ENCODE peak calls at places on chromosomes 7 and 10, in five cellular contexts. One of them, this sample, is unnamed.

GRCh38 chr10:29590598-29591415 is 44.0 kb downstream of the SVIL start:
- DNase-seq in glomerular endothelial cell: peak; percentile 51
- DNase-seq in right atrium auricular region: no peak
- DNase-seq in choroid plexus epithelial cell: peak; percentile 82
- DNase-seq in 8988T: no peak
- DNase-seq in this sample: no peak

GRCh38 chr7:79806161-79806734 is 328.4 kb upstream of the GNAI1 start:
- DNase-seq in glomerular endothelial cell: no peak
- DNase-seq in right atrium auricular region: no peak
- DNase-seq in choroid plexus epithelial cell: peak; percentile 70
- DNase-seq in 8988T: no peak
- DNase-seq in this sample: no peak

GRCh38 chr10:71562884-71563283 is 156.7 kb downstream of the C10orf105 start:
- DNase-seq in glomerular endothelial cell: no peak
- DNase-seq in right atrium auricular region: no peak
- DNase-seq in choroid plexus epithelial cell: no peak
- DNase-seq in 8988T: no peak
- DNase-seq in this sample: no peak

GRCh38 chr10:53580465-53580864 is 807.9 kb upstream of the MBL2 start:
- DNase-seq in glomerular endothelial cell: no peak
- DNase-seq in right atrium auricular region: no peak
- DNase-seq in choroid plexus epithelial cell: no peak
- DNase-seq in 8988T: no peak
- DNase-seq in this sample: no peak

GRCh38 chr10:7410800-7411670 is at the start of gene SFMBT2:
- DNase-seq in glomerular endothelial cell: no peak
- DNase-seq in right atrium auricular region: no peak
- DNase-seq in choroid plexus epithelial cell: peak; percentile 55
- DNase-seq in 8988T: peak; percentile 69
- DNase-seq in this sample: no peak

GRCh38 chr7:73881352-73882059 is 20.5 kb downstream of the TMEM270 start:
- DNase-seq in glomerular endothelial cell: no peak
- DNase-seq in right atrium auricular region: no peak
- DNase-seq in choroid plexus epithelial cell: no peak
- DNase-seq in 8988T: no peak
- DNase-seq in this sample: no peak

GRCh38 chr10:85826377-85826776 is 540.2 kb downstream of the GRID1 start:
- DNase-seq in glomerular endothelial cell: no peak
- DNase-seq in right atrium auricular region: no peak
- DNase-seq in choroid plexus epithelial cell: no peak
- DNase-seq in 8988T: no peak
- DNase-seq in this sample: no peak

GRCh38 chr10:61157182-61157581 is 213.2 kb upstream of the RHOBTB1 start:
- DNase-seq in glomerular endothelial cell: no peak
- DNase-seq in right atrium auricular region: no peak
- DNase-seq in choroid plexus epithelial cell: peak; percentile 21
- DNase-seq in 8988T: no peak
- DNase-seq in this sample: no peak

GRCh38 chr10:114044251-114045070 is 795 bp downstream of the ADRB1 start:
- DNase-seq in glomerular endothelial cell: no peak
- DNase-seq in right atrium auricular region: no peak
- DNase-seq in choroid plexus epithelial cell: no peak
- DNase-seq in 8988T: peak; percentile 26
- DNase-seq in this sample: peak; percentile 43

GRCh38 chr10:6416892-6417512 is 163.1 kb downstream of the PRKCQ start:
- DNase-seq in glomerular endothelial cell: no peak
- DNase-seq in right atrium auricular region: no peak
- DNase-seq in choroid plexus epithelial cell: peak; percentile 77
- DNase-seq in 8988T: peak; percentile 21
- DNase-seq in this sample: peak; percentile 29

GRCh38 chr10:49290131-49290530 is 8.8 kb upstream of the C10orf71 start:
- DNase-seq in glomerular endothelial cell: no peak
- DNase-seq in right atrium auricular region: no peak
- DNase-seq in choroid plexus epithelial cell: no peak
- DNase-seq in 8988T: no peak
- DNase-seq in this sample: no peak

GRCh38 chr10:73018632-73019031 is 64.0 kb upstream of the PLA2G12B start:
- DNase-seq in glomerular endothelial cell: no peak
- DNase-seq in right atrium auricular region: no peak
- DNase-seq in choroid plexus epithelial cell: no peak
- DNase-seq in 8988T: no peak
- DNase-seq in this sample: no peak

GRCh38 chr7:92360387-92360786 is 86.9 kb upstream of the GATAD1 start:
- DNase-seq in glomerular endothelial cell: no peak
- DNase-seq in right atrium auricular region: no peak
- DNase-seq in choroid plexus epithelial cell: peak; percentile 18
- DNase-seq in 8988T: no peak
- DNase-seq in this sample: no peak

GRCh38 chr7:8190121-8190895 is 71.7 kb downstream of the ICA1 start:
- DNase-seq in glomerular endothelial cell: peak; percentile 20
- DNase-seq in right atrium auricular region: no peak
- DNase-seq in choroid plexus epithelial cell: peak; percentile 79
- DNase-seq in 8988T: no peak
- DNase-seq in this sample: no peak

GRCh38 chr10:68647928-68648327 is 73.1 kb upstream of the CCAR1 start:
- DNase-seq in glomerular endothelial cell: no peak
- DNase-seq in right atrium auricular region: no peak
- DNase-seq in choroid plexus epithelial cell: peak; percentile 92
- DNase-seq in 8988T: no peak
- DNase-seq in this sample: no peak

GRCh38 chr10:86654411-86655172 is at the start of gene OPN4:
- DNase-seq in glomerular endothelial cell: no peak
- DNase-seq in right atrium auricular region: no peak
- DNase-seq in choroid plexus epithelial cell: no peak
- DNase-seq in 8988T: no peak
- DNase-seq in this sample: no peak

GRCh38 chr7:18109762-18110161 is 82.1 kb upstream of the PRPS1L1 start:
- DNase-seq in glomerular endothelial cell: no peak
- DNase-seq in right atrium auricular region: no peak
- DNase-seq in choroid plexus epithelial cell: no peak
- DNase-seq in 8988T: no peak
- DNase-seq in this sample: no peak

GRCh38 chr7:79334841-79335240 is 118.6 kb downstream of the MAGI2 start:
- DNase-seq in glomerular endothelial cell: no peak
- DNase-seq in right atrium auricular region: no peak
- DNase-seq in choroid plexus epithelial cell: peak; percentile 51
- DNase-seq in 8988T: no peak
- DNase-seq in this sample: no peak

GRCh38 chr10:114691442-114691941 is 33.4 kb upstream of the ABLIM1 start:
- DNase-seq in glomerular endothelial cell: no peak
- DNase-seq in right atrium auricular region: no peak
- DNase-seq in choroid plexus epithelial cell: peak; percentile 63
- DNase-seq in 8988T: no peak
- DNase-seq in this sample: no peak

This sample was measured in HuH-7.5.